ENCODE peak calls at places on chromosomes 11 and 22, in seven cellular contexts. One of them, this sample, is unnamed. For H3K4me1, the result is how much of the 10 kb centered on the place peaks cover.

GRCh38 chr11:106482920-106483761 is 405.7 kb downstream of the AASDHPPT start:
- DNase-seq in endothelial cell of umbilical vein: peak
- DNase-seq in RWPE2: no peak
- DNase-seq in iPS DF 6.9: no peak
- DNase-seq in CD4-positive, alpha-beta memory T cell: no peak
- DNase-seq in pancreas: no peak
- DNase-seq in neuronal stem cell: no peak
- DNase-seq in this sample: no peak

GRCh38 chr11:119056397-119056999 is 507 bp downstream of the HYOU1 start:
- DNase-seq in endothelial cell of umbilical vein: no peak
- DNase-seq in RWPE2: no peak
- DNase-seq in iPS DF 6.9: no peak
- DNase-seq in CD4-positive, alpha-beta memory T cell: peak
- DNase-seq in pancreas: peak
- DNase-seq in neuronal stem cell: peak
- DNase-seq in this sample: peak

GRCh38 chr22:41596776-41597634 is 7.4 kb upstream of the PMM1 start:
- DNase-seq in endothelial cell of umbilical vein: peak
- DNase-seq in RWPE2: no peak
- DNase-seq in iPS DF 6.9: peak
- DNase-seq in CD4-positive, alpha-beta memory T cell: peak
- DNase-seq in pancreas: peak
- DNase-seq in neuronal stem cell: peak
- DNase-seq in this sample: peak

GRCh38 chr22:32665676-32666075 is 135.8 kb upstream of the TIMP3 start:
- DNase-seq in endothelial cell of umbilical vein: no peak
- DNase-seq in RWPE2: no peak
- DNase-seq in iPS DF 6.9: no peak
- DNase-seq in CD4-positive, alpha-beta memory T cell: no peak
- DNase-seq in pancreas: no peak
- DNase-seq in neuronal stem cell: no peak
- DNase-seq in this sample: no peak

GRCh38 chr11:105045897-105046296 is 762 bp upstream of the CARD16 start:
- DNase-seq in endothelial cell of umbilical vein: no peak
- DNase-seq in RWPE2: no peak
- DNase-seq in iPS DF 6.9: no peak
- DNase-seq in CD4-positive, alpha-beta memory T cell: no peak
- DNase-seq in pancreas: no peak
- DNase-seq in neuronal stem cell: no peak
- DNase-seq in this sample: no peak

GRCh38 chr11:118924591-118925585 is 838 bp downstream of the BCL9L start:
- DNase-seq in endothelial cell of umbilical vein: peak
- DNase-seq in RWPE2: no peak
- DNase-seq in iPS DF 6.9: no peak
- DNase-seq in CD4-positive, alpha-beta memory T cell: peak
- DNase-seq in pancreas: peak
- DNase-seq in neuronal stem cell: no peak
- DNase-seq in this sample: peak

GRCh38 chr22:26651840-26652239 is 5.5 kb upstream of the MIAT start:
- DNase-seq in endothelial cell of umbilical vein: no peak
- DNase-seq in RWPE2: no peak
- DNase-seq in iPS DF 6.9: no peak
- DNase-seq in CD4-positive, alpha-beta memory T cell: no peak
- DNase-seq in pancreas: no peak
- DNase-seq in neuronal stem cell: no peak
- DNase-seq in this sample: no peak

GRCh38 chr11:70647188-70648166 is 249.1 kb downstream of the CTTN start:
- DNase-seq in endothelial cell of umbilical vein: no peak
- DNase-seq in RWPE2: no peak
- DNase-seq in iPS DF 6.9: no peak
- DNase-seq in CD4-positive, alpha-beta memory T cell: no peak
- DNase-seq in pancreas: no peak
- DNase-seq in neuronal stem cell: no peak
- DNase-seq in this sample: no peak

GRCh38 chr11:2268911-2269600 is 1.3 kb downstream of the ASCL2 start:
- DNase-seq in endothelial cell of umbilical vein: no peak
- DNase-seq in RWPE2: peak
- DNase-seq in iPS DF 6.9: no peak
- DNase-seq in CD4-positive, alpha-beta memory T cell: peak
- DNase-seq in pancreas: peak
- DNase-seq in neuronal stem cell: no peak
- DNase-seq in this sample: peak

GRCh38 chr11:24386551-24387404 is 110.1 kb upstream of the LUZP2 start:
- DNase-seq in endothelial cell of umbilical vein: peak
- DNase-seq in RWPE2: no peak
- DNase-seq in iPS DF 6.9: peak
- DNase-seq in CD4-positive, alpha-beta memory T cell: no peak
- DNase-seq in pancreas: no peak
- DNase-seq in neuronal stem cell: no peak
- DNase-seq in this sample: no peak

GRCh38 chr11:134041791-134042696 is 26.8 kb upstream of the JAM3 start:
- DNase-seq in endothelial cell of umbilical vein: no peak
- DNase-seq in RWPE2: no peak
- DNase-seq in iPS DF 6.9: no peak
- DNase-seq in CD4-positive, alpha-beta memory T cell: no peak
- DNase-seq in pancreas: no peak
- DNase-seq in neuronal stem cell: no peak
- DNase-seq in this sample: no peak

GRCh38 chr11:75465701-75466531 is 32.9 kb upstream of the KLHL35 start:
- DNase-seq in endothelial cell of umbilical vein: peak
- DNase-seq in RWPE2: no peak
- DNase-seq in iPS DF 6.9: no peak
- DNase-seq in CD4-positive, alpha-beta memory T cell: no peak
- DNase-seq in pancreas: no peak
- DNase-seq in neuronal stem cell: no peak
- DNase-seq in this sample: no peak

GRCh38 chr11:8533332-8533731 is 60.7 kb downstream of the STK33 start:
- DNase-seq in endothelial cell of umbilical vein: no peak
- DNase-seq in RWPE2: no peak
- DNase-seq in iPS DF 6.9: no peak
- DNase-seq in CD4-positive, alpha-beta memory T cell: no peak
- DNase-seq in pancreas: no peak
- DNase-seq in neuronal stem cell: no peak
- DNase-seq in this sample: no peak

GRCh38 chr11:76419896-76420295 is 24.9 kb upstream of the EMSY start:
- DNase-seq in endothelial cell of umbilical vein: peak
- DNase-seq in RWPE2: no peak
- DNase-seq in iPS DF 6.9: no peak
- DNase-seq in CD4-positive, alpha-beta memory T cell: no peak
- DNase-seq in pancreas: no peak
- DNase-seq in neuronal stem cell: no peak
- DNase-seq in this sample: no peak

DNA sequence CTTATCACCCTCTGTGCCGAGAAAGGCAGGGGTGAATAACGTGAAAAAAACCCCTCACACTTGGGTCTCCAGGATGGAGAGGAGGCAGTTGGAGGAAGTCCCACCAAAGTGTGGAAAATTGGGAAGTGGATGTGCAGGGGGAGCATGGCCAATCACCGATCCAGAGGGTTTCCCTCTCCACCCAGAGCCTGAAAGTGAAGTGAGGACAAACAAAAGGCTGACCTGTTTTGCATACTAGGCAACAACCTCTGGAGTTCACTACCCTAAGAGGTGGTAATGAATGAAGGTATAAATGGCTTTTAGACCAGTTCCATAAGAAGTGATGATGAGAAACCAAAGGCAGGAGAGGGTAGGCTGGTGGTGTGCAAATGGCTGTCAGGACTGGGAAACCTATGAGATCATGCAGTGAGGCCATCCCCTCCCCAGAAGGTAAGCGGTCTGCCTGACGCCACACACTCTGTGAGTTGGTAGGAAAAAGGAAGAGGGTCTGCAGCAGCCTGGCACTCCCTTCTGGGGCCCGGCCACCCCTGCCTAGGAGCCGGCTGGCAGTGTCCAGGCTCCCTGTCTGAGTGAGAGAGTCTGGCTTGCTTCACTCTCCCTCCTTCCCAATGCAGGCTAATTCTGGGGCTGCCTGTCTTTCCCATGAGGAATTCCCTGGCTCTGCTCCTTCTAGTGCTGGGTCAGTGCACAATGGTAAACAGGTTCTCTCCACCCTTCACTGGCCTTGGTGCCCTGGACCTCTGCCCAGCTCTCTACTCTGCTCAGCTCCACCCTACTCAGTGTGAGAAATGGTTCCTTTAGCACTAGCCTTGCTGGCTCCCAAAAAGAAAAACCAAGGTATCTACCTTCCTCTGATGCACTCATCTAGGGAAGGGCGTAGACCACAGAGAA is 15.6 kb downstream of the TBC1D10A start:
- DNase-seq in endothelial cell of umbilical vein: no peak
- DNase-seq in RWPE2: no peak
- DNase-seq in iPS DF 6.9: no peak
- DNase-seq in CD4-positive, alpha-beta memory T cell: no peak
- DNase-seq in pancreas: peak
- DNase-seq in neuronal stem cell: no peak
- DNase-seq in this sample: peak
- H3K4me1 ChIP-seq in endothelial cell of umbilical vein: under half
- H3K4me1 ChIP-seq in RWPE2: under half
- H3K4me1 ChIP-seq in iPS DF 6.9: under half
- H3K4me1 ChIP-seq in CD4-positive, alpha-beta memory T cell: half or more
- H3K4me1 ChIP-seq in pancreas: half or more
- H3K4me1 ChIP-seq in neuronal stem cell: under half
- H3K4me1 ChIP-seq in this sample: half or more

GRCh38 chr11:45022294-45023064 is 71.8 kb upstream of the TP53I11 start:
- DNase-seq in endothelial cell of umbilical vein: no peak
- DNase-seq in RWPE2: no peak
- DNase-seq in iPS DF 6.9: no peak
- DNase-seq in CD4-positive, alpha-beta memory T cell: no peak
- DNase-seq in pancreas: no peak
- DNase-seq in neuronal stem cell: no peak
- DNase-seq in this sample: no peak

GRCh38 chr11:45024357-45024756 is 73.7 kb upstream of the TP53I11 start:
- DNase-seq in endothelial cell of umbilical vein: no peak
- DNase-seq in RWPE2: no peak
- DNase-seq in iPS DF 6.9: no peak
- DNase-seq in CD4-positive, alpha-beta memory T cell: no peak
- DNase-seq in pancreas: no peak
- DNase-seq in neuronal stem cell: no peak
- DNase-seq in this sample: no peak

GRCh38 chr11:45023065-45023365 is 72.3 kb upstream of the TP53I11 start:
- DNase-seq in endothelial cell of umbilical vein: no peak
- DNase-seq in RWPE2: no peak
- DNase-seq in iPS DF 6.9: no peak
- DNase-seq in CD4-positive, alpha-beta memory T cell: no peak
- DNase-seq in pancreas: no peak
- DNase-seq in neuronal stem cell: no peak
- DNase-seq in this sample: no peak

GRCh38 chr11:45021001-45021400 is 70.3 kb upstream of the TP53I11 start:
- DNase-seq in endothelial cell of umbilical vein: peak
- DNase-seq in RWPE2: no peak
- DNase-seq in iPS DF 6.9: no peak
- DNase-seq in CD4-positive, alpha-beta memory T cell: no peak
- DNase-seq in pancreas: no peak
- DNase-seq in neuronal stem cell: no peak
- DNase-seq in this sample: no peak

GRCh38 chr11:45021692-45022130 is 71.0 kb upstream of the TP53I11 start:
- DNase-seq in endothelial cell of umbilical vein: peak
- DNase-seq in RWPE2: no peak
- DNase-seq in iPS DF 6.9: no peak
- DNase-seq in CD4-positive, alpha-beta memory T cell: no peak
- DNase-seq in pancreas: no peak
- DNase-seq in neuronal stem cell: no peak
- DNase-seq in this sample: no peak
- H3K4me1 ChIP-seq in endothelial cell of umbilical vein: under half
- H3K4me1 ChIP-seq in RWPE2: under half
- H3K4me1 ChIP-seq in iPS DF 6.9: under half
- H3K4me1 ChIP-seq in CD4-positive, alpha-beta memory T cell: under half
- H3K4me1 ChIP-seq in pancreas: under half
- H3K4me1 ChIP-seq in neuronal stem cell: under half
- H3K4me1 ChIP-seq in this sample: under half

GRCh38 chr11:114090976-114091375 is 31.5 kb downstream of the ZBTB16 start:
- DNase-seq in endothelial cell of umbilical vein: no peak
- DNase-seq in RWPE2: no peak
- DNase-seq in iPS DF 6.9: no peak
- DNase-seq in CD4-positive, alpha-beta memory T cell: no peak
- DNase-seq in pancreas: no peak
- DNase-seq in neuronal stem cell: no peak
- DNase-seq in this sample: no peak

GRCh38 chr11:114088216-114088615 is 28.7 kb downstream of the ZBTB16 start:
- DNase-seq in endothelial cell of umbilical vein: no peak
- DNase-seq in RWPE2: no peak
- DNase-seq in iPS DF 6.9: no peak
- DNase-seq in CD4-positive, alpha-beta memory T cell: no peak
- DNase-seq in pancreas: peak
- DNase-seq in neuronal stem cell: no peak
- DNase-seq in this sample: no peak

GRCh38 chr11:114090225-114090624 is 30.7 kb downstream of the ZBTB16 start:
- DNase-seq in endothelial cell of umbilical vein: no peak
- DNase-seq in RWPE2: no peak
- DNase-seq in iPS DF 6.9: no peak
- DNase-seq in CD4-positive, alpha-beta memory T cell: no peak
- DNase-seq in pancreas: no peak
- DNase-seq in neuronal stem cell: no peak
- DNase-seq in this sample: no peak

GRCh38 chr11:114088836-114089235 is 29.3 kb downstream of the ZBTB16 start:
- DNase-seq in endothelial cell of umbilical vein: no peak
- DNase-seq in RWPE2: no peak
- DNase-seq in iPS DF 6.9: no peak
- DNase-seq in CD4-positive, alpha-beta memory T cell: no peak
- DNase-seq in pancreas: peak
- DNase-seq in neuronal stem cell: no peak
- DNase-seq in this sample: no peak

DNA sequence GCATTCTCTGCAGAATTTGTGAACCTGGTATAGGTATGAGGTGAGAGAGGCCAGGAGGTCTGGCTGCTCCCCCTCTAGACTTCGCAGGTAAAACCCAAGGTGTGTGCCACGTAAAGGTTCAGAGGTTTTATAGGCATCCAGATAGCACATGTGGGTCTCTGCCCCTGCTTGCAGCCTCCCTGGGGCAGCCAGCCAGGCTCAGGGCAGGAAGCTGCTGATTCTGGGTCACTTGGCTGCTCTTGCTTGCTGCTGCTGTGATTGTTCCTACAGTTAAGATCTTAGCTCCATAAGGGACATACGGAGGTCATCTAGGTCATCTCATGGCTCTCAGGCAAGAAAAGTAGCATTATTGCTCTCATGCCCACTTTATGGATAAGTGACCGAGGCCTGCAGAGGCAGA is 30.2 kb downstream of the ZBTB16 start:
- DNase-seq in endothelial cell of umbilical vein: peak
- DNase-seq in RWPE2: no peak
- DNase-seq in iPS DF 6.9: no peak
- DNase-seq in CD4-positive, alpha-beta memory T cell: no peak
- DNase-seq in pancreas: peak
- DNase-seq in neuronal stem cell: no peak
- DNase-seq in this sample: no peak
- H3K4me1 ChIP-seq in endothelial cell of umbilical vein: under half
- H3K4me1 ChIP-seq in RWPE2: under half
- H3K4me1 ChIP-seq in iPS DF 6.9: under half
- H3K4me1 ChIP-seq in CD4-positive, alpha-beta memory T cell: under half
- H3K4me1 ChIP-seq in pancreas: half or more
- H3K4me1 ChIP-seq in neuronal stem cell: under half
- H3K4me1 ChIP-seq in this sample: half or more

DNA sequence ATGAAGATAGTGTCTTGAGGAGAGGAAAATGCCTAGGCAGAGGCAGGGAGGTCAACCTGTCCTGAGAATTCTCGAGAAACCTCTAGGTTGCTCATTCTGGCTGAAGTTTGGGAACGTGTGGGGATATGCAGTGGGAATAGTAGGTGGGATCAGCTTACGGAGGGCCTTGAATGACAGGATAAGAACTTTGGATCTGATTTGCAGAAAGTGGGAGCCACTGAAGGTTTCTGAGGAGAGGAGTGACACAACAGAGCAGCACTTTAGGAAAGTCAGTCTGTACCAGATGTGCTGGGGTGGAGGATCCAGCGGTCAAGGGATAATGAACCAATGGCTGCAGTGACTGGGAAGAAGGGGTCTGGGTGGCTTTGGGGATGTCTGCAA is 2.4 kb downstream of the CD82 start:
- DNase-seq in endothelial cell of umbilical vein: no peak
- DNase-seq in RWPE2: no peak
- DNase-seq in iPS DF 6.9: no peak
- DNase-seq in CD4-positive, alpha-beta memory T cell: no peak
- DNase-seq in pancreas: no peak
- DNase-seq in neuronal stem cell: no peak
- DNase-seq in this sample: no peak
- H3K4me1 ChIP-seq in endothelial cell of umbilical vein: under half
- H3K4me1 ChIP-seq in RWPE2: under half
- H3K4me1 ChIP-seq in iPS DF 6.9: under half
- H3K4me1 ChIP-seq in CD4-positive, alpha-beta memory T cell: half or more
- H3K4me1 ChIP-seq in pancreas: under half
- H3K4me1 ChIP-seq in neuronal stem cell: under half
- H3K4me1 ChIP-seq in this sample: half or more